ENCODE peak calls at places on chromosomes 5 and 9, in six cellular contexts. One of them, this sample, is unnamed.
A peak's percentile ranks its signal among the peaks of the same experiment; 100 is the strongest.

GRCh38 chr5:133992429-133993151 is 12.2 kb downstream of the VDAC1 start:
- DNase-seq in CD4-positive, CD25-positive, alpha-beta regulatory T cell: no peak
- DNase-seq in AG04450: no peak
- DNase-seq in right lobe of liver: no peak
- DNase-seq in lower leg skin: peak; percentile 54
- DNase-seq in ovary: no peak
- DNase-seq in this sample: peak; percentile 50

GRCh38 chr5:67166460-67166871 is 30.1 kb downstream of the CD180 start:
- DNase-seq in lower leg skin: peak; percentile 92
- DNase-seq in AG04450: no peak
- DNase-seq in CD4-positive, CD25-positive, alpha-beta regulatory T cell: peak; percentile 62
- DNase-seq in ovary: no peak
- DNase-seq in right lobe of liver: peak; percentile 62
- DNase-seq in this sample: peak; percentile 91

GRCh38 chr5:96963267-96963666 is 27.4 kb downstream of the LNPEP start:
- DNase-seq in lower leg skin: peak; percentile 89
- DNase-seq in ovary: peak; percentile 35
- DNase-seq in AG04450: no peak
- DNase-seq in CD4-positive, CD25-positive, alpha-beta regulatory T cell: no peak
- DNase-seq in right lobe of liver: no peak
- DNase-seq in this sample: no peak

GRCh38 chr5:93219641-93220145 is 361.3 kb downstream of the NR2F1-AS1 start:
- DNase-seq in right lobe of liver: no peak
- DNase-seq in CD4-positive, CD25-positive, alpha-beta regulatory T cell: no peak
- DNase-seq in AG04450: no peak
- DNase-seq in ovary: no peak
- DNase-seq in lower leg skin: no peak
- DNase-seq in this sample: no peak

GRCh38 chr5:58775699-58776098 is 192.8 kb downstream of the RAB3C start:
- DNase-seq in AG04450: no peak
- DNase-seq in lower leg skin: no peak
- DNase-seq in right lobe of liver: no peak
- DNase-seq in ovary: no peak
- DNase-seq in CD4-positive, CD25-positive, alpha-beta regulatory T cell: no peak
- DNase-seq in this sample: no peak

GRCh38 chr5:37005252-37005651 is 128.7 kb downstream of the NIPBL start:
- DNase-seq in lower leg skin: no peak
- DNase-seq in CD4-positive, CD25-positive, alpha-beta regulatory T cell: no peak
- DNase-seq in AG04450: no peak
- DNase-seq in right lobe of liver: no peak
- DNase-seq in ovary: no peak
- DNase-seq in this sample: no peak

GRCh38 chr5:40441733-40442132 is 238.0 kb upstream of the PTGER4 start:
- DNase-seq in CD4-positive, CD25-positive, alpha-beta regulatory T cell: peak; percentile 9
- DNase-seq in right lobe of liver: no peak
- DNase-seq in lower leg skin: no peak
- DNase-seq in AG04450: no peak
- DNase-seq in ovary: no peak
- DNase-seq in this sample: no peak

GRCh38 chr9:114312513-114312875 is 10.4 kb upstream of the ORM1 start:
- DNase-seq in right lobe of liver: peak; percentile 37
- DNase-seq in CD4-positive, CD25-positive, alpha-beta regulatory T cell: no peak
- DNase-seq in AG04450: no peak
- DNase-seq in ovary: no peak
- DNase-seq in lower leg skin: peak; percentile 57
- DNase-seq in this sample: peak; percentile 27

GRCh38 chr5:141349917-141350619 is at the start of gene PCDHGB1:
- DNase-seq in ovary: peak; percentile 42
- DNase-seq in AG04450: no peak
- DNase-seq in lower leg skin: peak; percentile 82
- DNase-seq in right lobe of liver: no peak
- DNase-seq in CD4-positive, CD25-positive, alpha-beta regulatory T cell: no peak
- DNase-seq in this sample: no peak

GRCh38 chr5:103036601-103037000 is 83.3 kb downstream of the GIN1 start:
- DNase-seq in CD4-positive, CD25-positive, alpha-beta regulatory T cell: no peak
- DNase-seq in right lobe of liver: no peak
- DNase-seq in AG04450: no peak
- DNase-seq in ovary: no peak
- DNase-seq in lower leg skin: no peak
- DNase-seq in this sample: no peak

GRCh38 chr5:59296317-59297264 is 596.9 kb downstream of the PDE4D start:
- DNase-seq in ovary: no peak
- DNase-seq in right lobe of liver: no peak
- DNase-seq in AG04450: no peak
- DNase-seq in CD4-positive, CD25-positive, alpha-beta regulatory T cell: no peak
- DNase-seq in lower leg skin: no peak
- DNase-seq in this sample: no peak

GRCh38 chr5:62001640-62002039 is 304.4 kb upstream of the KIF2A start:
- DNase-seq in right lobe of liver: no peak
- DNase-seq in ovary: no peak
- DNase-seq in AG04450: no peak
- DNase-seq in lower leg skin: no peak
- DNase-seq in CD4-positive, CD25-positive, alpha-beta regulatory T cell: no peak
- DNase-seq in this sample: no peak

GRCh38 chr9:137723396-137724113 is 104.8 kb downstream of the EHMT1 start:
- DNase-seq in AG04450: no peak
- DNase-seq in right lobe of liver: no peak
- DNase-seq in CD4-positive, CD25-positive, alpha-beta regulatory T cell: peak; percentile 29
- DNase-seq in lower leg skin: peak; percentile 75
- DNase-seq in ovary: no peak
- DNase-seq in this sample: no peak

GRCh38 chr5:36407396-36407795 is 105.7 kb upstream of the RANBP3L start:
- DNase-seq in lower leg skin: no peak
- DNase-seq in CD4-positive, CD25-positive, alpha-beta regulatory T cell: no peak
- DNase-seq in ovary: no peak
- DNase-seq in AG04450: no peak
- DNase-seq in right lobe of liver: no peak
- DNase-seq in this sample: no peak

GRCh38 chr5:176817864-176818377 is 7.6 kb downstream of the UNC5A start:
- DNase-seq in right lobe of liver: no peak
- DNase-seq in lower leg skin: no peak
- DNase-seq in ovary: no peak
- DNase-seq in AG04450: no peak
- DNase-seq in CD4-positive, CD25-positive, alpha-beta regulatory T cell: no peak
- DNase-seq in this sample: no peak

GRCh38 chr5:176817369-176817841 is 7.0 kb downstream of the UNC5A start:
- DNase-seq in AG04450: no peak
- DNase-seq in lower leg skin: no peak
- DNase-seq in right lobe of liver: no peak
- DNase-seq in ovary: no peak
- DNase-seq in CD4-positive, CD25-positive, alpha-beta regulatory T cell: no peak
- DNase-seq in this sample: no peak

GRCh38 chr5:176818391-176819098 is 8.2 kb downstream of the UNC5A start:
- DNase-seq in right lobe of liver: no peak
- DNase-seq in AG04450: no peak
- DNase-seq in ovary: no peak
- DNase-seq in lower leg skin: no peak
- DNase-seq in CD4-positive, CD25-positive, alpha-beta regulatory T cell: peak; percentile 63
- DNase-seq in this sample: no peak

GRCh38 chr5:176816043-176816745 is 5.8 kb downstream of the UNC5A start:
- DNase-seq in lower leg skin: no peak
- DNase-seq in ovary: no peak
- DNase-seq in AG04450: no peak
- DNase-seq in CD4-positive, CD25-positive, alpha-beta regulatory T cell: no peak
- DNase-seq in right lobe of liver: no peak
- DNase-seq in this sample: no peak

GRCh38 chr5:176816791-176817272 is 6.5 kb downstream of the UNC5A start:
- DNase-seq in right lobe of liver: no peak
- DNase-seq in CD4-positive, CD25-positive, alpha-beta regulatory T cell: no peak
- DNase-seq in lower leg skin: no peak
- DNase-seq in ovary: no peak
- DNase-seq in AG04450: no peak
- DNase-seq in this sample: no peak
- H3K4me3 ChIP-seq in right lobe of liver: no peak overlapping the region
- H3K4me3 ChIP-seq in CD4-positive, CD25-positive, alpha-beta regulatory T cell: no peak overlapping the region
- H3K4me3 ChIP-seq in lower leg skin: no peak overlapping the region
- H3K4me3 ChIP-seq in ovary: no peak overlapping the region
- H3K4me3 ChIP-seq in AG04450: no peak overlapping the region
- H3K4me3 ChIP-seq in this sample: no peak overlapping the region

GRCh38 chr9:91119147-91119546 is 242.6 kb downstream of the AUH start:
- DNase-seq in lower leg skin: no peak
- DNase-seq in ovary: no peak
- DNase-seq in AG04450: no peak
- DNase-seq in right lobe of liver: no peak
- DNase-seq in CD4-positive, CD25-positive, alpha-beta regulatory T cell: no peak
- DNase-seq in this sample: no peak
- H3K4me3 ChIP-seq in lower leg skin: no peak overlapping the region
- H3K4me3 ChIP-seq in ovary: no peak overlapping the region
- H3K4me3 ChIP-seq in AG04450: peak overlapping the region; percentile 11
- H3K4me3 ChIP-seq in right lobe of liver: no peak overlapping the region
- H3K4me3 ChIP-seq in CD4-positive, CD25-positive, alpha-beta regulatory T cell: no peak overlapping the region
- H3K4me3 ChIP-seq in this sample: no peak overlapping the region

DNA sequence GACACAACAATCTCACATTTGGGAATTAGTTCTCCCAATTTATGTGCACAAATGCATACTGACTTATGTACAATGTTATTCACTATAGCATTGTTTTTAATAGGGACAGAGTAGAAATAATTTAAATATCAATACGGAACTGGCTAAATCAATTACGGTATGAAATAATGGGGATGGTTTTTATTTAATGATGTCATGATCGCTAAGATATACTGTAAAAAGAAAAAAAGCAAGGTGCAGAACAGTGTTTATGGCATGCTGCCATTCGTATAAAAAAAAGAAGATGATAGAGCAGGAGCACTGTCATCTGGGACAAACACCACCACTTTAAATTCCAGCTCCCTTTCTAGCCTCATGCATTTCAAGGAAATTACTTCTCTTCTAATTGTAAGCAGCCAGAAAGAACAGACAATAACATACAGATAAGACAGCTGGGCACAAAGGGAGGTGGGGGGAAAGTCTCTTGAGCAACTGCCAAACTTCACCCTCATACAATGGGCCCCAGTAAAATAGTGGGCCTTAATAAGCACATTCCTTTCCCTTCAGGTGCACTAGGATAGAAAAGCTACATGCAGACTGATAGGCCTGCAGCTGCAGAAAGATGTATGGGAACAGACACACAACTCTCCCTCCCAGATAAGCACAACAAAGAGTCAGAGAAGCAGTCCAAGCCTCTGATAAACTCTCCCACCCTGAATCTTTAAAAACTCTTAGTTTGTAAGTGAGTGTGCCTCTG is 8.4 kb downstream of the SREK1IP1 start:
- DNase-seq in ovary: no peak
- DNase-seq in right lobe of liver: no peak
- DNase-seq in AG04450: no peak
- DNase-seq in CD4-positive, CD25-positive, alpha-beta regulatory T cell: no peak
- DNase-seq in lower leg skin: no peak
- DNase-seq in this sample: no peak
- H3K4me3 ChIP-seq in ovary: no peak overlapping the region
- H3K4me3 ChIP-seq in right lobe of liver: no peak overlapping the region
- H3K4me3 ChIP-seq in AG04450: no peak overlapping the region
- H3K4me3 ChIP-seq in CD4-positive, CD25-positive, alpha-beta regulatory T cell: no peak overlapping the region
- H3K4me3 ChIP-seq in lower leg skin: no peak overlapping the region
- H3K4me3 ChIP-seq in this sample: no peak overlapping the region

GRCh38 chr9:109781541-109782197 is 1.7 kb downstream of the PALM2AKAP2 start:
- DNase-seq in lower leg skin: no peak
- DNase-seq in AG04450: no peak
- DNase-seq in ovary: no peak
- DNase-seq in CD4-positive, CD25-positive, alpha-beta regulatory T cell: no peak
- DNase-seq in right lobe of liver: no peak
- DNase-seq in this sample: no peak
- H3K4me3 ChIP-seq in lower leg skin: no peak overlapping the region
- H3K4me3 ChIP-seq in AG04450: peak overlapping the region; percentile 88
- H3K4me3 ChIP-seq in ovary: peak overlapping the region; percentile 66
- H3K4me3 ChIP-seq in CD4-positive, CD25-positive, alpha-beta regulatory T cell: no peak overlapping the region
- H3K4me3 ChIP-seq in right lobe of liver: peak overlapping the region; percentile 77
- H3K4me3 ChIP-seq in this sample: peak overlapping the region; percentile 7

DNA sequence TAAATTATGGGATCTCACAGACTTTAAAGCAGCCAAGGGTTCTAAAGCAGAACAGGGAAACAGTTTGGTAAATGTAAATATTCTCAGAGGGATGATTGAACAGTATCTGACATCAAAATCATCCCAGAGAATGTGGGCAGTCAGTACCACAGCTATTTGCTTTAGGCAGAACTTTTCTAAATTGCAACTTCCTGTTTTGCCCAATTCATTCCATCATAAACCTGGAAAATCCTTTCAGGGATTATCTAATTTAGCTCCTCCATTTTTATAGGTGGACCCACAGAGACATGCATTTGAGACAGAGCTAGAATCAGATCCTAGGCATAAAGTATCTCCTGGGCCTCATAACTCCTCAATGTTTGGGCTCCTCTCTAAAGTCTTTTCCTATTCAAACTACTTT is 12.4 kb downstream of the NR6A1 start:
- DNase-seq in right lobe of liver: no peak
- DNase-seq in lower leg skin: no peak
- DNase-seq in AG04450: no peak
- DNase-seq in ovary: no peak
- DNase-seq in CD4-positive, CD25-positive, alpha-beta regulatory T cell: no peak
- DNase-seq in this sample: no peak
- H3K4me3 ChIP-seq in right lobe of liver: no peak overlapping the region
- H3K4me3 ChIP-seq in lower leg skin: no peak overlapping the region
- H3K4me3 ChIP-seq in AG04450: no peak overlapping the region
- H3K4me3 ChIP-seq in ovary: no peak overlapping the region
- H3K4me3 ChIP-seq in CD4-positive, CD25-positive, alpha-beta regulatory T cell: no peak overlapping the region
- H3K4me3 ChIP-seq in this sample: no peak overlapping the region

This sample was measured in left lung.